ENCODE peak calls at places on chromosomes 2 and 18, in four cellular contexts. One of them, this sample, is unnamed.
A peak's percentile ranks its signal among the peaks of the same experiment; 100 is the strongest.

GRCh38 chr18:68177807-68178702 is 536.9 kb downstream of the TMX3 start:
- DNase-seq in K562: no peak
- DNase-seq in IMR-90: peak; percentile 99
- DNase-seq in GM12878: no peak
- DNase-seq in this sample: peak; percentile 85

GRCh38 chr2:23456881-23457760 is 72.1 kb downstream of the KLHL29 start:
- DNase-seq in K562: no peak
- DNase-seq in IMR-90: peak; percentile 85
- DNase-seq in GM12878: no peak
- DNase-seq in this sample: no peak

GRCh38 chr18:35220424-35220823 is 20.4 kb upstream of the ZNF397 start:
- DNase-seq in K562: no peak
- DNase-seq in IMR-90: no peak
- DNase-seq in GM12878: no peak
- DNase-seq in this sample: no peak

GRCh38 chr2:37232131-37232933 is 874 bp downstream of the NDUFAF7 start:
- DNase-seq in K562: peak; percentile 15
- DNase-seq in IMR-90: peak; percentile 27
- DNase-seq in GM12878: no peak
- DNase-seq in this sample: no peak

GRCh38 chr2:235433860-235434259 is 60.0 kb upstream of the AGAP1 start:
- DNase-seq in K562: no peak
- DNase-seq in IMR-90: peak; percentile 15
- DNase-seq in GM12878: no peak
- DNase-seq in this sample: peak; percentile 39

GRCh38 chr2:84257871-84258270 is 201.2 kb downstream of the SUCLG1 start:
- DNase-seq in K562: no peak
- DNase-seq in IMR-90: no peak
- DNase-seq in GM12878: no peak
- DNase-seq in this sample: no peak

GRCh38 chr2:189350515-189351209 is 90.6 kb upstream of the WDR75 start:
- DNase-seq in K562: no peak
- DNase-seq in IMR-90: peak; percentile 88
- DNase-seq in GM12878: no peak
- DNase-seq in this sample: peak; percentile 90

GRCh38 chr2:98712145-98712544 is 18.8 kb downstream of the MGAT4A start:
- DNase-seq in K562: no peak
- DNase-seq in IMR-90: no peak
- DNase-seq in GM12878: no peak
- DNase-seq in this sample: no peak

GRCh38 chr18:9101730-9102390 is 639 bp upstream of the NDUFV2 start:
- DNase-seq in K562: no peak
- DNase-seq in IMR-90: peak; percentile 86
- DNase-seq in GM12878: no peak
- DNase-seq in this sample: peak; percentile 80

GRCh38 chr2:151849413-151850010 is 21.3 kb upstream of the ARL5A start:
- DNase-seq in K562: no peak
- DNase-seq in IMR-90: no peak
- DNase-seq in GM12878: no peak
- DNase-seq in this sample: no peak

GRCh38 chr2:99112617-99113016 is 28.9 kb upstream of the C2orf15 start:
- DNase-seq in K562: no peak
- DNase-seq in IMR-90: no peak
- DNase-seq in GM12878: no peak
- DNase-seq in this sample: no peak

GRCh38 chr18:61679836-61680235 is 213.0 kb downstream of the RNF152 start:
- DNase-seq in K562: no peak
- DNase-seq in IMR-90: no peak
- DNase-seq in GM12878: no peak
- DNase-seq in this sample: no peak

GRCh38 chr18:46720092-46720491 is 36.8 kb downstream of the ST8SIA5 start:
- DNase-seq in K562: no peak
- DNase-seq in IMR-90: no peak
- DNase-seq in GM12878: no peak
- DNase-seq in this sample: no peak

GRCh38 chr18:50687491-50687890 is 127.6 kb downstream of the MAPK4 start:
- DNase-seq in K562: no peak
- DNase-seq in IMR-90: no peak
- DNase-seq in GM12878: no peak
- DNase-seq in this sample: no peak

GRCh38 chr2:130755234-130756040 is at the start of gene AMER3:
- DNase-seq in K562: no peak
- DNase-seq in IMR-90: no peak
- DNase-seq in GM12878: no peak
- DNase-seq in this sample: no peak

GRCh38 chr18:11246883-11247282 is 97.5 kb upstream of the PIEZO2 start:
- DNase-seq in K562: no peak
- DNase-seq in IMR-90: no peak
- DNase-seq in GM12878: no peak
- DNase-seq in this sample: no peak

GRCh38 chr2:203584784-203585183 is 49.7 kb upstream of the RAPH1 start:
- DNase-seq in K562: no peak
- DNase-seq in IMR-90: no peak
- DNase-seq in GM12878: no peak
- DNase-seq in this sample: no peak

GRCh38 chr2:125535089-125535488 is 1120.9 kb upstream of the GYPC start:
- DNase-seq in K562: no peak
- DNase-seq in IMR-90: no peak
- DNase-seq in GM12878: no peak
- DNase-seq in this sample: no peak

GRCh38 chr2:201618744-201619654 is 24.3 kb downstream of the TMEM237 start:
- DNase-seq in K562: peak; percentile 25
- DNase-seq in IMR-90: peak; percentile 50
- DNase-seq in GM12878: no peak
- DNase-seq in this sample: peak; percentile 65

GRCh38 chr18:5640939-5641338 is 97.1 kb upstream of the EPB41L3 start:
- DNase-seq in K562: no peak
- DNase-seq in IMR-90: no peak
- DNase-seq in GM12878: no peak
- DNase-seq in this sample: no peak

GRCh38 chr2:128416781-128417180 is 98.1 kb upstream of the HS6ST1 start:
- DNase-seq in K562: no peak
- DNase-seq in IMR-90: no peak
- DNase-seq in GM12878: no peak
- DNase-seq in this sample: no peak

GRCh38 chr2:111667001-111667400 is 217.0 kb downstream of the ANAPC1 start:
- DNase-seq in K562: no peak
- DNase-seq in IMR-90: no peak
- DNase-seq in GM12878: no peak
- DNase-seq in this sample: no peak

GRCh38 chr2:128233790-128234395 is 84.8 kb downstream of the HS6ST1 start:
- DNase-seq in K562: no peak
- DNase-seq in IMR-90: no peak
- DNase-seq in GM12878: no peak
- DNase-seq in this sample: no peak

GRCh38 chr2:108858894-108859293 is 72.3 kb downstream of the CCDC138 start:
- DNase-seq in K562: no peak
- DNase-seq in IMR-90: peak; percentile 33
- DNase-seq in GM12878: no peak
- DNase-seq in this sample: no peak

GRCh38 chr18:22998336-22998735 is 65.2 kb downstream of the RBBP8 start:
- DNase-seq in K562: no peak
- DNase-seq in IMR-90: no peak
- DNase-seq in GM12878: no peak
- DNase-seq in this sample: no peak

GRCh38 chr2:17979707-17980106 is 101.2 kb downstream of the KCNS3 start:
- DNase-seq in K562: no peak
- DNase-seq in IMR-90: peak; percentile 86
- DNase-seq in GM12878: no peak
- DNase-seq in this sample: no peak

GRCh38 chr18:33495278-33495677 is 54.8 kb upstream of the CCDC178 start:
- DNase-seq in K562: peak; percentile 27
- DNase-seq in IMR-90: peak; percentile 13
- DNase-seq in GM12878: peak; percentile 2
- DNase-seq in this sample: peak; percentile 10

GRCh38 chr18:42614619-42615293 is 500.7 kb downstream of the RIT2 start:
- DNase-seq in K562: no peak
- DNase-seq in IMR-90: no peak
- DNase-seq in GM12878: no peak
- DNase-seq in this sample: peak; percentile 74

GRCh38 chr18:58221060-58221725 is 177.2 kb downstream of the NEDD4L start:
- DNase-seq in K562: peak; percentile 84
- DNase-seq in IMR-90: peak; percentile 53
- DNase-seq in GM12878: no peak
- DNase-seq in this sample: no peak

GRCh38 chr2:62176771-62177170 is 19.1 kb upstream of the B3GNT2 start:
- DNase-seq in K562: peak; percentile 54
- DNase-seq in IMR-90: no peak
- DNase-seq in GM12878: no peak
- DNase-seq in this sample: no peak

GRCh38 chr2:62181836-62182235 is 14.1 kb upstream of the B3GNT2 start:
- DNase-seq in K562: no peak
- DNase-seq in IMR-90: no peak
- DNase-seq in GM12878: no peak
- DNase-seq in this sample: no peak

GRCh38 chr2:62177392-62178026 is 18.4 kb upstream of the B3GNT2 start:
- DNase-seq in K562: peak; percentile 67
- DNase-seq in IMR-90: no peak
- DNase-seq in GM12878: no peak
- DNase-seq in this sample: no peak

GRCh38 chr2:62180960-62181359 is 15.0 kb upstream of the B3GNT2 start:
- DNase-seq in K562: no peak
- DNase-seq in IMR-90: no peak
- DNase-seq in GM12878: no peak
- DNase-seq in this sample: no peak

GRCh38 chr2:62178741-62179271 is 17.1 kb upstream of the B3GNT2 start:
- DNase-seq in K562: no peak
- DNase-seq in IMR-90: peak; percentile 24
- DNase-seq in GM12878: no peak
- DNase-seq in this sample: no peak
- TF ChIP-seq FOS in K562: no peak
- TF ChIP-seq FOS in IMR-90: no peak
- TF ChIP-seq FOS in GM12878: no peak
- TF ChIP-seq FOS in this sample: no peak

GRCh38 chr2:161208527-161209139 is 48.4 kb downstream of the TANK start:
- DNase-seq in K562: peak; percentile 23
- DNase-seq in IMR-90: peak; percentile 92
- DNase-seq in GM12878: no peak
- DNase-seq in this sample: peak; percentile 69
- TF ChIP-seq FOS in K562: peak; percentile 23
- TF ChIP-seq FOS in IMR-90: peak; percentile 51
- TF ChIP-seq FOS in GM12878: no peak
- TF ChIP-seq FOS in this sample: peak; percentile 79

GRCh38 chr18:37754141-37754540 is 188.5 kb upstream of the CELF4 start:
- DNase-seq in K562: no peak
- DNase-seq in IMR-90: no peak
- DNase-seq in GM12878: no peak
- DNase-seq in this sample: no peak
- TF ChIP-seq FOS in K562: no peak
- TF ChIP-seq FOS in IMR-90: no peak
- TF ChIP-seq FOS in GM12878: no peak
- TF ChIP-seq FOS in this sample: no peak

GRCh38 chr2:231567159-231567558 is 25.5 kb upstream of the TEX44 start:
- DNase-seq in K562: no peak
- DNase-seq in IMR-90: no peak
- DNase-seq in GM12878: no peak
- DNase-seq in this sample: no peak

GRCh38 chr2:231568098-231568784 is 24.4 kb upstream of the TEX44 start:
- DNase-seq in K562: no peak
- DNase-seq in IMR-90: no peak
- DNase-seq in GM12878: no peak
- DNase-seq in this sample: no peak

GRCh38 chr2:231563378-231563961 is 29.2 kb upstream of the TEX44 start:
- DNase-seq in K562: peak; percentile 81
- DNase-seq in IMR-90: peak; percentile 57
- DNase-seq in GM12878: no peak
- DNase-seq in this sample: peak; percentile 60

GRCh38 chr2:231568785-231569435 is 23.8 kb upstream of the TEX44 start:
- DNase-seq in K562: no peak
- DNase-seq in IMR-90: no peak
- DNase-seq in GM12878: no peak
- DNase-seq in this sample: no peak

GRCh38 chr2:231565915-231566594 is 26.6 kb upstream of the TEX44 start:
- DNase-seq in K562: no peak
- DNase-seq in IMR-90: no peak
- DNase-seq in GM12878: no peak
- DNase-seq in this sample: no peak
- TF ChIP-seq FOS in K562: no peak
- TF ChIP-seq FOS in IMR-90: no peak
- TF ChIP-seq FOS in GM12878: no peak
- TF ChIP-seq FOS in this sample: no peak

DNA sequence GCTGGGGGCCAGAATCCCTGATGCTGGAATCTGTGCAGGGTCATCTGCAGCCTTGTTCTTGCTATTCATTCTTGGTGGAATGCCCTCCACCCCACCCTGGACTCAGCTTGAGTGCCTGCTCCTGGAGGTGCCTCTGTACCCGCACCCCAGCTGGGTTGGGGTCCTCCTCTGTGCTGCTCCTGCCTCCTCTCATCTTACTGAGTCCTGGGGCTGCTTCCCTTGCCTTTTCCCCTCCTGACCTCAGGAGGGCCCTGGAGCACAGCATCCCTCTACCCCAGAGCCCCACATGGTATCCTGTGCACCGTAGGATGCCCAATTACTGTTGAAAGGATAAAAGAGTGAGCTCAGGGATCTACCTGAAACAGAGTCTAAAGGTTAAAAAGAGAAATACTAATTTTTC is 81.6 kb downstream of the CIB4 start:
- DNase-seq in K562: no peak
- DNase-seq in IMR-90: no peak
- DNase-seq in GM12878: no peak
- DNase-seq in this sample: no peak
- TF ChIP-seq FOS in K562: no peak
- TF ChIP-seq FOS in IMR-90: no peak
- TF ChIP-seq FOS in GM12878: no peak
- TF ChIP-seq FOS in this sample: no peak

GRCh38 chr2:64992990-64993389 is 3.8 kb downstream of the SLC1A4 start:
- DNase-seq in K562: no peak
- DNase-seq in IMR-90: no peak
- DNase-seq in GM12878: no peak
- DNase-seq in this sample: no peak
- TF ChIP-seq FOS in K562: no peak
- TF ChIP-seq FOS in IMR-90: no peak
- TF ChIP-seq FOS in GM12878: no peak
- TF ChIP-seq FOS in this sample: no peak